ENCODE peak calls at places on chromosomes 1 and 21, in five cellular contexts. N, T, W, B and D are unnamed samples.

GRCh38 chr1:218380125-218380977 is 35.2 kb downstream of the TGFB2 start:
- DNase-seq in N (peak), T (peak), W (peak), B (no peak), D (peak)

GRCh38 chr1:16927711-16928485 is 6.2 kb downstream of the CROCC start:
- DNase-seq in W (no peak), T (no peak), B (no peak), N (no peak), D (no peak)

GRCh38 chr21:44785620-44786344 is 15.8 kb downstream of the UBE2G2 start:
- DNase-seq in T (no peak), B (no peak), W (peak), N (peak), D (no peak)

GRCh38 chr1:173038875-173039554 is 11.7 kb downstream of the TNFSF18 start:
- DNase-seq in T (no peak), N (no peak), W (no peak), B (no peak), D (no peak)

GRCh38 chr1:26234644-26235384 is 814 bp downstream of the CEP85 start:
- DNase-seq in T (peak), W (peak), B (peak), N (peak), D (peak)

GRCh38 chr21:42570841-42571387 is 57.3 kb downstream of the SLC37A1 start:
- DNase-seq in W (peak), B (peak), T (no peak), N (no peak), D (no peak)

GRCh38 chr1:67942269-67942668 is 108.2 kb downstream of the DIRAS3 start:
- DNase-seq in T (no peak), W (no peak), B (no peak), N (peak), D (no peak)

GRCh38 chr1:66397192-66397591 is 136.8 kb upstream of the SGIP1 start:
- DNase-seq in T (no peak), W (no peak), N (no peak), B (no peak), D (no peak)

GRCh38 chr1:147669475-147670318 is 627 bp downstream of the ACP6 start:
- DNase-seq in N (peak), B (peak), T (peak), W (peak), D (peak)

GRCh38 chr1:234090212-234091064 is 186.0 kb downstream of the SLC35F3 start:
- DNase-seq in T (peak), W (no peak), N (no peak), B (no peak), D (no peak)

GRCh38 chr1:209835782-209836298 is 8.1 kb downstream of the UTP25 start:
- DNase-seq in N (peak), B (no peak), W (no peak), T (no peak), D (no peak)

GRCh38 chr1:15384301-15384901 is 25.3 kb upstream of the EFHD2 start:
- DNase-seq in N (peak), B (no peak), W (peak), T (no peak), D (no peak)

GRCh38 chr1:20154306-20154831 is 15.2 kb downstream of the PLA2G2F start:
- DNase-seq in T (no peak), B (no peak), W (no peak), N (no peak), D (no peak)

GRCh38 chr1:43531453-43531905 is 796 bp downstream of the PTPRF start:
- DNase-seq in W (peak), N (no peak), B (peak), T (no peak), D (peak)

GRCh38 chr21:26732442-26733221 is 112.6 kb downstream of the ADAMTS1 start:
- DNase-seq in W (peak), N (peak), T (peak), B (peak), D (peak)

GRCh38 chr1:202661136-202661845 is 49.0 kb downstream of the SYT2 start:
- DNase-seq in T (peak), B (no peak), N (no peak), W (no peak), D (no peak)

GRCh38 chr21:31173881-31174555 is 135.7 kb upstream of the KRTAP19-8 start:
- DNase-seq in W (no peak), T (no peak), B (no peak), N (no peak), D (no peak)

GRCh38 chr1:182761396-182762395 is 27.9 kb upstream of the NPL start:
- DNase-seq in N (no peak), B (no peak), W (peak), T (peak), D (no peak)

GRCh38 chr1:200670215-200671118 is 760 bp upstream of the DDX59 start:
- DNase-seq in T (peak), B (no peak), W (peak), N (peak), D (peak)

GRCh38 chr1:208252126-208252853 is 8.1 kb upstream of the PLXNA2 start:
- DNase-seq in N (no peak), T (no peak), W (peak), B (peak), D (peak)

GRCh38 chr1:72623299-72623708 is 341.0 kb upstream of the NEGR1 start:
- DNase-seq in T (peak), W (peak), B (no peak), N (peak), D (peak)

GRCh38 chr1:61756773-61757172 is 14.5 kb downstream of the PATJ start:
- DNase-seq in B (no peak), N (no peak), W (no peak), T (no peak), D (no peak)

GRCh38 chr21:24208562-24209260 is 1398.6 kb downstream of the MRPL39 start:
- DNase-seq in B (no peak), W (no peak), T (no peak), N (no peak), D (no peak)

GRCh38 chr1:45478129-45478802 is 12.7 kb downstream of the TESK2 start:
- DNase-seq in W (no peak), B (no peak), N (no peak), T (no peak), D (no peak)

GRCh38 chr1:241612533-241613505 is 27.4 kb downstream of the CHML start:
- DNase-seq in B (no peak), W (peak), N (peak), T (peak), D (peak)

GRCh38 chr1:71462247-71462646 is 381.4 kb upstream of the ZRANB2 start:
- DNase-seq in T (no peak), W (no peak), B (no peak), N (no peak), D (no peak)

GRCh38 chr1:155529109-155529508 is 33.5 kb downstream of the ASH1L start:
- DNase-seq in N (no peak), T (no peak), W (no peak), B (no peak), D (no peak)

GRCh38 chr1:246309247-246309884 is 197.7 kb downstream of the SMYD3 start:
- DNase-seq in T (no peak), N (no peak), W (no peak), B (no peak), D (no peak)

GRCh38 chr1:175169305-175170018 is 23.1 kb downstream of the KIAA0040 start:
- DNase-seq in T (peak), B (no peak), N (peak), W (peak), D (peak)

GRCh38 chr1:200588698-200589097 is 31.9 kb downstream of the KIF14 start:
- DNase-seq in T (no peak), N (no peak), W (no peak), B (no peak), D (no peak)

GRCh38 chr1:45721207-45721606 is 29.2 kb downstream of the IPP start:
- DNase-seq in W (peak), B (no peak), N (peak), T (no peak), D (no peak)

GRCh38 chr1:201430790-201431189 is 9.3 kb upstream of the TNNI1 start:
- DNase-seq in B (no peak), N (no peak), W (no peak), T (no peak), D (no peak)

GRCh38 chr1:165328136-165328535 is 28.4 kb downstream of the LMX1A start:
- DNase-seq in T (no peak), W (no peak), B (no peak), N (no peak), D (no peak)

GRCh38 chr1:23394664-23395063 is 25.0 kb upstream of the ZNF436 start:
- DNase-seq in W (peak), B (no peak), N (peak), T (peak), D (no peak)

GRCh38 chr1:243501002-243501401 is 245.2 kb downstream of the SDCCAG8 start:
- DNase-seq in T (peak), B (no peak), W (peak), N (peak), D (peak)

GRCh38 chr1:218415726-218416125 is 70.6 kb downstream of the TGFB2 start:
- DNase-seq in B (no peak), T (no peak), W (no peak), N (no peak), D (no peak)

GRCh38 chr1:37697737-37698136 is 5.4 kb downstream of the CDCA8 start:
- DNase-seq in T (no peak), B (no peak), W (no peak), N (no peak), D (no peak)

GRCh38 chr1:1397839-1398523 is 1.2 kb downstream of the CCNL2 start:
- DNase-seq in N (no peak), W (no peak), T (peak), B (no peak), D (no peak)